ENCODE peak calls at places on chromosomes 11 and 22, in five cellular contexts. V is T-cell; W is amygdala; P is effector CD4-positive, alpha-beta T cell; J is HTR-8/SVneo. Y is an unnamed sample.

GRCh38 chr11:110434952-110435779 is 5.4 kb downstream of the FDX1 start:
- DNase-seq in V (peak; percentile 11), W (no peak), P (no peak), J (no peak), Y (no peak)

GRCh38 chr11:121657191-121657590 is 204.4 kb upstream of the SORL1-AS1 start:
- DNase-seq in V (no peak), W (no peak), P (no peak), J (no peak), Y (peak; percentile 86)

GRCh38 chr11:36447947-36448346 is 62.1 kb downstream of the TRAF6 start:
- DNase-seq in V (no peak), W (no peak), P (no peak), J (no peak), Y (no peak)

GRCh38 chr11:31106326-31106725 is 263.2 kb downstream of the DCDC1 start:
- DNase-seq in V (no peak), W (no peak), P (no peak), J (no peak), Y (no peak)

GRCh38 chr11:101187748-101188147 is 58.1 kb upstream of the PGR start:
- DNase-seq in V (no peak), W (no peak), P (no peak), J (no peak), Y (no peak)

GRCh38 chr22:37063436-37064420 is 12.2 kb downstream of the KCTD17 start:
- DNase-seq in V (peak; percentile 48), W (no peak), P (no peak), J (no peak), Y (no peak)

GRCh38 chr11:39541945-39542351 is 1917.5 kb downstream of the LRRC4C start:
- DNase-seq in V (no peak), W (no peak), P (no peak), J (no peak), Y (no peak)

GRCh38 chr11:16981651-16982194 is 32.5 kb downstream of the PLEKHA7 start:
- DNase-seq in V (no peak), W (peak; percentile 71), P (no peak), J (no peak), Y (no peak)